ENCODE peak calls at places on chromosomes 12 and 14, in seven cellular contexts. K is RCC 7860, F is RWPE2, N is hepatic stellate cell, R is T-cell, D is upper lobe of right lung, T is BJ. G is an unnamed sample.

GRCh38 chr12:85036241-85036707 is at the start of the genes LRRIQ1 and TSPAN19:
- DNase-seq in K (peak; percentile 77), F (peak; percentile 78), N (peak; percentile 3), R (no peak), D (peak; percentile 67), T (no peak), G (peak; percentile 31)

GRCh38 chr12:75239987-75240386 is 30.3 kb upstream of the KCNC2 start:
- DNase-seq in K (no peak), F (no peak), N (no peak), R (no peak), D (no peak), T (no peak), G (no peak)

GRCh38 chr12:57631566-57632368 is 1.2 kb downstream of the B4GALNT1 start:
- DNase-seq in K (no peak), F (no peak), N (peak; percentile 42), R (no peak), D (no peak), T (no peak), G (no peak)

GRCh38 chr14:21680072-21680471 is 6.5 kb upstream of the OR4E1 start:
- DNase-seq in K (no peak), F (no peak), N (peak; percentile 3), R (no peak), D (no peak), T (no peak), G (no peak)

GRCh38 chr12:28958553-28959195 is 190.4 kb upstream of the FAR2 start:
- DNase-seq in K (no peak), F (no peak), N (no peak), R (no peak), D (no peak), T (no peak), G (no peak)

GRCh38 chr12:110627500-110628195 is 13.7 kb downstream of the TCTN1 start:
- DNase-seq in K (no peak), F (no peak), N (no peak), R (no peak), D (no peak), T (no peak), G (no peak)

GRCh38 chr14:97120204-97121120 is 323.3 kb downstream of the VRK1 start:
- DNase-seq in K (peak; percentile 41), F (no peak), N (no peak), R (peak; percentile 22), D (no peak), T (no peak), G (no peak)

GRCh38 chr12:54384591-54385041 is at the start of gene ZNF385A:
- DNase-seq in K (no peak), F (no peak), N (no peak), R (no peak), D (peak; percentile 80), T (no peak), G (no peak)

GRCh38 chr12:62720661-62721330 is 214.2 kb downstream of the PPM1H start:
- DNase-seq in K (peak; percentile 50), F (no peak), N (no peak), R (no peak), D (no peak), T (no peak), G (no peak)

GRCh38 chr14:105067140-105067968 is 2.1 kb upstream of the GPR132 start:
- DNase-seq in K (peak; percentile 36), F (peak; percentile 73), N (peak; percentile 63), R (no peak), D (peak; percentile 64), T (no peak), G (no peak)

GRCh38 chr12:109387425-109388166 is 39.9 kb downstream of the MYO1H start:
- DNase-seq in K (no peak), F (no peak), N (peak; percentile 7), R (no peak), D (no peak), T (no peak), G (no peak)

GRCh38 chr14:81275305-81275950 is 54.7 kb upstream of the GTF2A1 start:
- DNase-seq in K (no peak), F (no peak), N (no peak), R (no peak), D (no peak), T (no peak), G (no peak)

GRCh38 chr14:22052795-22053194 is 379.2 kb upstream of the OR4E1 start:
- DNase-seq in K (no peak), F (no peak), N (no peak), R (no peak), D (no peak), T (no peak), G (peak; percentile 6)

GRCh38 chr12:63151898-63152700 is 1.1 kb upstream of the AVPR1A start:
- DNase-seq in K (peak; percentile 12), F (no peak), N (peak; percentile 30), R (no peak), D (no peak), T (no peak), G (no peak)

GRCh38 chr12:87439990-87440827 is 589.0 kb downstream of the C12orf50 start:
- DNase-seq in K (peak; percentile 99), F (peak; percentile 71), N (peak; percentile 13), R (no peak), D (no peak), T (no peak), G (peak; percentile 93)

GRCh38 chr12:50924439-50925341 is 27.7 kb upstream of the HIGD1C start:
- DNase-seq in K (no peak), F (no peak), N (peak; percentile 50), R (peak; percentile 12), D (peak; percentile 83), T (peak; percentile 44), G (no peak)

GRCh38 chr12:56634242-56634836 is 4.2 kb upstream of the BAZ2A start:
- DNase-seq in K (no peak), F (peak; percentile 83), N (peak; percentile 31), R (no peak), D (peak; percentile 86), T (no peak), G (no peak)

GRCh38 chr14:74035556-74035955 is 16.4 kb downstream of the BBOF1 start:
- DNase-seq in K (no peak), F (no peak), N (peak; percentile 21), R (no peak), D (no peak), T (no peak), G (no peak)

GRCh38 chr12:124217508-124217981 is 77.3 kb upstream of the RFLNA start:
- DNase-seq in K (peak; percentile 50), F (no peak), N (no peak), R (no peak), D (no peak), T (no peak), G (no peak)

GRCh38 chr14:102539544-102540309 is 30.2 kb upstream of the ANKRD9 start:
- DNase-seq in K (no peak), F (no peak), N (peak; percentile 67), R (no peak), D (no peak), T (no peak), G (no peak)

GRCh38 chr12:11584213-11584855 is 65.1 kb upstream of the ETV6 start:
- DNase-seq in K (no peak), F (no peak), N (no peak), R (no peak), D (no peak), T (no peak), G (no peak)

GRCh38 chr12:109464642-109465351 is 12.3 kb downstream of the KCTD10 start:
- DNase-seq in K (no peak), F (no peak), N (no peak), R (no peak), D (no peak), T (no peak), G (no peak)

GRCh38 chr12:24478254-24478653 is 470.6 kb downstream of the BCAT1 start:
- DNase-seq in K (no peak), F (no peak), N (no peak), R (no peak), D (no peak), T (no peak), G (no peak)

GRCh38 chr12:123100882-123101281 is 50.0 kb downstream of the PITPNM2 start:
- DNase-seq in K (no peak), F (no peak), N (no peak), R (no peak), D (no peak), T (no peak), G (no peak)

GRCh38 chr12:9872743-9873142 is 3.6 kb upstream of the CLEC2B start:
- DNase-seq in K (no peak), F (peak; percentile 18), N (no peak), R (no peak), D (no peak), T (no peak), G (peak; percentile 73)

GRCh38 chr14:104603623-104604401 is 760 bp downstream of the TMEM179 start:
- DNase-seq in K (no peak), F (peak; percentile 69), N (no peak), R (no peak), D (no peak), T (no peak), G (no peak)

GRCh38 chr14:74932401-74932901 is 9.4 kb upstream of the RPS6KL1 start:
- DNase-seq in K (no peak), F (no peak), N (no peak), R (no peak), D (no peak), T (no peak), G (no peak)

GRCh38 chr14:55814064-55814463 is 234.1 kb downstream of the KTN1 start:
- DNase-seq in K (peak; percentile 5), F (no peak), N (no peak), R (no peak), D (no peak), T (no peak), G (no peak)

GRCh38 chr14:89025581-89026236 is 201.3 kb downstream of the TTC8 start:
- DNase-seq in K (no peak), F (no peak), N (no peak), R (no peak), D (no peak), T (peak; percentile 83), G (no peak)

GRCh38 chr14:64983439-64984310 is 3.0 kb upstream of the FNTB start:
- DNase-seq in K (peak; percentile 16), F (no peak), N (peak; percentile 54), R (no peak), D (no peak), T (no peak), G (no peak)

GRCh38 chr14:63670692-63671091 is 29.0 kb upstream of the WDR89 start:
- DNase-seq in K (no peak), F (no peak), N (no peak), R (no peak), D (no peak), T (no peak), G (no peak)

GRCh38 chr14:92516344-92516965 is 2.9 kb downstream of the RIN3 start:
- DNase-seq in K (no peak), F (no peak), N (no peak), R (no peak), D (no peak), T (no peak), G (no peak)

GRCh38 chr14:90551070-90551704 is 154.4 kb downstream of the CALM1 start:
- DNase-seq in K (no peak), F (no peak), N (peak; percentile 78), R (no peak), D (no peak), T (no peak), G (no peak)

GRCh38 chr12:95802482-95803264 is 12.1 kb upstream of the NTN4 start:
- DNase-seq in K (peak; percentile 94), F (peak; percentile 55), N (peak; percentile 32), R (no peak), D (no peak), T (peak; percentile 60), G (peak; percentile 87)

GRCh38 chr12:46693034-46693433 is 132.8 kb downstream of the SLC38A4 start:
- DNase-seq in K (no peak), F (no peak), N (no peak), R (no peak), D (no peak), T (no peak), G (no peak)

GRCh38 chr14:90846511-90846910 is 30.3 kb upstream of the TTC7B start:
- DNase-seq in K (no peak), F (no peak), N (peak; percentile 62), R (no peak), D (no peak), T (no peak), G (peak; percentile 33)

GRCh38 chr12:56958422-56958821 is 1.0 kb upstream of the RDH16 start:
- DNase-seq in K (no peak), F (no peak), N (no peak), R (no peak), D (no peak), T (no peak), G (no peak)

GRCh38 chr12:93964936-93965335 is 183.4 kb upstream of the PLXNC1 start:
- DNase-seq in K (no peak), F (no peak), N (no peak), R (no peak), D (no peak), T (no peak), G (no peak)